ENCODE peak calls at places on chromosomes 7 and 10, in eight cellular contexts. U, B, K, Z, V, D, C and G are unnamed samples.

GRCh38 chr7:123723913-123724312 is 24.9 kb downstream of the WASL start:
- DNase-seq in D (no peak), V (no peak), C (no peak), U (no peak), B (no peak), Z (no peak), K (no peak), G (no peak)

GRCh38 chr7:50449881-50450690 is at the start of gene FIGNL1:
- DNase-seq in V (peak), B (peak), Z (peak), K (peak), D (peak), C (peak), U (peak), G (peak)

GRCh38 chr10:48764486-48764885 is 79.8 kb downstream of the WDFY4 start:
- DNase-seq in K (no peak), C (no peak), B (no peak), V (no peak), Z (no peak), U (no peak), D (no peak), G (no peak)

GRCh38 chr7:47602272-47603004 is 20.5 kb upstream of the TNS3 start:
- DNase-seq in V (no peak), B (no peak), Z (no peak), D (no peak), K (no peak), U (no peak), C (no peak), G (no peak)

GRCh38 chr7:45983720-45984032 is 62.6 kb upstream of the IGFBP3 start:
- DNase-seq in Z (no peak), B (no peak), U (no peak), K (no peak), C (no peak), D (no peak), V (no peak), G (no peak)

GRCh38 chr7:41133700-41134099 is 569.2 kb downstream of the INHBA start:
- DNase-seq in B (no peak), V (no peak), U (no peak), C (no peak), D (no peak), Z (no peak), K (no peak), G (no peak)

GRCh38 chr7:77995717-77996116 is 197.1 kb downstream of the PHTF2 start:
- DNase-seq in V (peak), D (peak), K (no peak), B (no peak), U (no peak), Z (no peak), C (no peak), G (no peak)

GRCh38 chr10:50991496-50992355 is 82.6 kb upstream of the PRKG1 start:
- DNase-seq in K (peak), B (peak), U (peak), D (peak), C (no peak), Z (peak), V (peak), G (no peak)

GRCh38 chr7:157337316-157338149 is 729 bp downstream of the DNAJB6 start:
- DNase-seq in B (peak), V (peak), K (peak), U (peak), D (peak), C (peak), Z (peak), G (peak)

GRCh38 chr7:104550362-104550761 is 222.0 kb downstream of the LHFPL3 start:
- DNase-seq in U (peak), Z (no peak), K (no peak), D (no peak), C (no peak), B (peak), V (no peak), G (peak)

GRCh38 chr7:36128448-36129047 is 24.5 kb upstream of the EEPD1 start:
- DNase-seq in V (peak), U (peak), K (peak), Z (peak), C (no peak), B (peak), D (no peak), G (peak)

GRCh38 chr7:28329616-28330373 is 82.5 kb upstream of the CREB5 start:
- DNase-seq in C (no peak), Z (no peak), V (no peak), B (peak), U (peak), D (no peak), K (peak), G (no peak)

GRCh38 chr10:94219829-94220228 is 142.9 kb downstream of the NOC3L start:
- DNase-seq in C (no peak), V (peak), U (peak), B (peak), D (no peak), K (no peak), Z (no peak), G (no peak)

GRCh38 chr7:67758551-67758950 is 761.9 kb downstream of the TYW1 start:
- DNase-seq in K (no peak), Z (no peak), D (no peak), U (no peak), C (no peak), V (no peak), B (no peak), G (no peak)

GRCh38 chr7:94087664-94088352 is 83.7 kb upstream of the BET1 start:
- DNase-seq in D (peak), B (peak), K (peak), C (peak), Z (peak), V (peak), U (peak), G (peak)

GRCh38 chr7:80550005-80550404 is 38.1 kb upstream of the GNAT3 start:
- DNase-seq in U (no peak), V (no peak), C (no peak), D (no peak), Z (no peak), B (no peak), K (no peak), G (no peak)
- H3K4me3 ChIP-seq in U (no peak), V (no peak), C (no peak), D (no peak), Z (no peak), B (no peak), K (no peak), G (no peak)

GRCh38 chr10:113648478-113648877 is 15.4 kb downstream of the NRAP start:
- DNase-seq in K (peak), C (no peak), V (no peak), D (no peak), B (peak), U (peak), Z (no peak), G (peak)

GRCh38 chr10:113641702-113642101 is 22.1 kb downstream of the NRAP start:
- DNase-seq in D (no peak), K (no peak), B (no peak), U (no peak), Z (no peak), C (no peak), V (no peak), G (no peak)

GRCh38 chr10:113643183-113643582 is 20.7 kb downstream of the NRAP start:
- DNase-seq in C (no peak), V (no peak), K (no peak), D (no peak), U (no peak), B (no peak), Z (no peak), G (no peak)

GRCh38 chr10:113646337-113647201 is 17.3 kb downstream of the NRAP start:
- DNase-seq in U (peak), C (no peak), B (peak), K (no peak), D (no peak), V (no peak), Z (no peak), G (no peak)

DNA sequence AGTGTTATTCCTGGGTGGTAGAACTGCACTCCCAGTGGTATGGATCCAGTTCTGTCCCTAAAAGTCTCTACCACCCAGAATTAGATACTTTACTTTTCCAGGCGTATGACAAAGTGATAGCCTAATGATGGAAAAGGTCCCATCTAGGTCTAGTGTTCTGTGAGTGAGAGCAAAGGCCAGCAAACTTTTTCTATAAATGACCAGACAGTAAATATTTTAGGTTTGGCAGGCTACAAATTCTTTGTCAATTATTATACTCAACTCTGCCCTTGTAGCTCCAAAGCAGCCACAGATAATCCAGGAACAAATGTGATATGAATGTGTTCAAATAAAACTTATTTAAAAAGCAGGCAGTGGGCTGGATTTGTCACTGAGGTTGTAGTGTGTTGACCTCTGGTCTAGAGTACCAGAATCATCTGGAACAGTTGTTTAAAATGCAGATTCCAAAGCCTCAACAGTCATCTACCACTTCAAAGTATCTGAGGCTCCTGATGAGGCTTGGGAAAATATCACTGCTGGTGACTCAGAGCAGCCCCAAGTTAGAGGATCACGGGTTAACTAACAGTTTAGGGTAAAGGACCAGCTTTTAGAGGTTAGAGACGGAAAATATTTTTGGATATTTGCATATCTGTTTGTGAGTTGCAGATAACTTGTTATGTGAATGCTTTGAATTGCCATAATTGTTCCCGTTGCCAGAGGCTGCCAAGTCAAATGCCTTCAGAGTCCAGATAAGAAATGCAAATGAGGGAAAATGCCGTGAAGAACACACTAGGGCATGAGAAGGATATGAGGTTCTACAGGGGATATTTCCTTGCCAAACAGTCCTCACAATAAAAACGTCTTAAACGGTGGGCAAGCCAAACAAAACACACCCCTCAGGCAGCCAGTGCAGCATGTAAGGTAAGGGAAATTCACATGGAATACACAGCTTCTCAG is 19.4 kb downstream of the NRAP start:
- DNase-seq in V (peak), D (no peak), C (no peak), Z (no peak), K (peak), B (peak), U (peak), G (peak)
- H3K4me3 ChIP-seq in V (no peak), D (no peak), C (no peak), Z (no peak), K (no peak), B (no peak), U (no peak), G (no peak)

GRCh38 chr10:21171936-21172773 is 275.0 kb upstream of the NEBL start:
- DNase-seq in D (peak), Z (no peak), V (no peak), C (no peak), K (no peak), U (no peak), B (no peak), G (no peak)

GRCh38 chr10:21173964-21174669 is 277.0 kb upstream of the NEBL start:
- DNase-seq in C (no peak), K (no peak), Z (peak), B (no peak), D (peak), U (no peak), V (no peak), G (no peak)

GRCh38 chr10:21171197-21171935 is 274.3 kb upstream of the NEBL start:
- DNase-seq in K (no peak), C (no peak), B (no peak), D (peak), V (no peak), Z (no peak), U (peak), G (no peak)

GRCh38 chr10:21173433-21173963 is 276.4 kb upstream of the NEBL start:
- DNase-seq in U (no peak), B (no peak), V (no peak), D (peak), K (no peak), Z (peak), C (no peak), G (no peak)

GRCh38 chr10:21172774-21173432 is 275.8 kb upstream of the NEBL start:
- DNase-seq in U (no peak), D (peak), C (no peak), B (no peak), K (no peak), Z (no peak), V (no peak), G (no peak)
- H3K4me3 ChIP-seq in U (peak), D (peak), C (peak), B (peak), K (no peak), Z (peak), V (no peak), G (peak)

GRCh38 chr7:25567430-25567829 is 339.1 kb upstream of the NPVF start:
- DNase-seq in U (no peak), D (no peak), B (no peak), K (no peak), Z (no peak), V (no peak), C (no peak), G (no peak)
- H3K4me3 ChIP-seq in U (no peak), D (no peak), B (no peak), K (no peak), Z (no peak), V (no peak), C (no peak), G (no peak)

DNA sequence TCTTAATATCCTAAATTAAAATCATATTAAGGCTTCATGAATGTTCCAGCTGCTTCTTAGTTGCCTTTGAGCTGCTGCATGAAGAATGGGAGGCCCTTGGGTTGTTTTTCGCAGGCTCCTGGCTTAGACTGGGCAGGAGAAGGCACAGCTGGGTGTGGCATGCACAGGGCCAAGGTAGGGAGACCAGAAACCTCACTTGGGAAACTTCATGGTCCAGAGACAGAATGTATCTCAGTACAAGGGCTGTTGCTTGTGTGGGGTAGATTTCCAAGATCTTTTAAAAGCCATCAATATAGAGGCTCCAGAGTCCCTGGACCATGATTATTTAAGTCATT is 49.9 kb downstream of the BUB3 start:
- DNase-seq in U (no peak), D (no peak), B (no peak), Z (no peak), K (no peak), V (no peak), C (no peak), G (no peak)
- H3K4me3 ChIP-seq in U (no peak), D (no peak), B (no peak), Z (no peak), K (no peak), V (no peak), C (no peak), G (no peak)

GRCh38 chr7:100590077-100590737 is 4.1 kb downstream of the FBXO24 start:
- DNase-seq in U (peak), Z (no peak), D (no peak), B (no peak), K (no peak), C (no peak), V (no peak), G (no peak)
- H3K4me3 ChIP-seq in U (no peak), Z (no peak), D (no peak), B (no peak), K (no peak), C (no peak), V (no peak), G (no peak)

GRCh38 chr10:29631049-29631339 is 3.8 kb downstream of the SVIL start:
- DNase-seq in V (no peak), Z (peak), B (no peak), K (no peak), U (no peak), D (no peak), C (no peak), G (no peak)
- H3K4me3 ChIP-seq in V (no peak), Z (peak), B (no peak), K (no peak), U (no peak), D (no peak), C (no peak), G (no peak)